ENCODE peak calls at places on chromosomes 12 and 14, in four cellular contexts. W is GM12878, T is endothelial cell of umbilical vein, Q is IMR-90. A is an unnamed sample.

GRCh38 chr14:105315211-105315721 is 718 bp downstream of the PACS2 start:
- DNase-seq in W (no peak), T (peak), Q (no peak), A (no peak)

GRCh38 chr14:101929946-101930345 is 34.4 kb upstream of the DYNC1H1 start:
- DNase-seq in W (no peak), T (no peak), Q (no peak), A (no peak)

GRCh38 chr12:121748571-121749265 is 36.2 kb downstream of the TMEM120B start:
- DNase-seq in W (no peak), T (peak), Q (peak), A (peak)

GRCh38 chr14:48527832-48528231 is 852.4 kb upstream of the MDGA2 start:
- DNase-seq in W (no peak), T (no peak), Q (no peak), A (no peak)

GRCh38 chr14:63249112-63249511 is 44.9 kb downstream of the RHOJ start:
- DNase-seq in W (no peak), T (peak), Q (peak), A (no peak)

GRCh38 chr14:61033851-61034250 is 52.8 kb downstream of the SLC38A6 start:
- DNase-seq in W (no peak), T (no peak), Q (peak), A (no peak)

GRCh38 chr12:105020241-105020962 is 34.3 kb downstream of the NOPCHAP1 start:
- DNase-seq in W (no peak), T (no peak), Q (no peak), A (no peak)

GRCh38 chr12:117552971-117553370 is 191.5 kb upstream of the NOS1 start:
- DNase-seq in W (no peak), T (peak), Q (no peak), A (no peak)

GRCh38 chr14:92556863-92557543 is 43.4 kb downstream of the RIN3 start:
- DNase-seq in W (no peak), T (no peak), Q (no peak), A (no peak)

GRCh38 chr14:22791302-22791701 is 23.9 kb downstream of the SLC7A7 start:
- DNase-seq in W (no peak), T (no peak), Q (peak), A (no peak)

GRCh38 chr14:68018598-68018997 is 199.0 kb downstream of the RAD51B start:
- DNase-seq in W (no peak), T (no peak), Q (no peak), A (no peak)

GRCh38 chr12:6083606-6084005 is 40.9 kb downstream of the VWF start:
- DNase-seq in W (no peak), T (no peak), Q (no peak), A (no peak)

GRCh38 chr12:125983784-125984510 is 918.7 kb downstream of the AACS start:
- DNase-seq in W (no peak), T (no peak), Q (no peak), A (no peak)

GRCh38 chr12:83042441-83043215 is 355.9 kb downstream of the TMTC2 start:
- DNase-seq in W (no peak), T (no peak), Q (no peak), A (no peak)

GRCh38 chr14:81384900-81385299 is 15.2 kb downstream of the STON2 start:
- DNase-seq in W (no peak), T (no peak), Q (no peak), A (no peak)

GRCh38 chr14:50772361-50772760 is 58.6 kb downstream of the NIN start:
- DNase-seq in W (no peak), T (no peak), Q (peak), A (no peak)

GRCh38 chr14:101715209-101716076 is 46.1 kb upstream of the PPP2R5C start:
- DNase-seq in W (no peak), T (no peak), Q (no peak), A (no peak)

GRCh38 chr14:27715561-27715960 is 1051.0 kb upstream of the FOXG1 start:
- DNase-seq in W (no peak), T (no peak), Q (no peak), A (no peak)

GRCh38 chr14:88264116-88264515 is 59.0 kb downstream of the KCNK10 start:
- DNase-seq in W (no peak), T (no peak), Q (no peak), A (no peak)

GRCh38 chr12:104458645-104459555 is 2.2 kb downstream of the CHST11 start:
- DNase-seq in W (no peak), T (peak), Q (no peak), A (peak)

GRCh38 chr14:105305769-105306168 is 5.0 kb upstream of the BRF1 start:
- DNase-seq in W (no peak), T (no peak), Q (no peak), A (no peak)

GRCh38 chr14:85531594-85532391 is 1.8 kb downstream of the FLRT2 start:
- DNase-seq in W (no peak), T (peak), Q (peak), A (no peak)

GRCh38 chr12:51976376-51977160 is 25.1 kb downstream of the ACVR1B start:
- DNase-seq in W (no peak), T (peak), Q (peak), A (no peak)

GRCh38 chr12:96425321-96425720 is 25.1 kb upstream of the CDK17 start:
- DNase-seq in W (no peak), T (peak), Q (peak), A (no peak)

GRCh38 chr12:40054554-40055226 is 51.2 kb downstream of the SLC2A13 start:
- DNase-seq in W (no peak), T (no peak), Q (peak), A (no peak)

GRCh38 chr14:97916100-97916499 is 1118.9 kb downstream of the VRK1 start:
- DNase-seq in W (no peak), T (no peak), Q (no peak), A (no peak)

GRCh38 chr14:96622926-96623325 is 120.7 kb downstream of the PAPOLA start:
- DNase-seq in W (no peak), T (no peak), Q (no peak), A (no peak)

GRCh38 chr12:11669348-11669747 is 19.9 kb downstream of the ETV6 start:
- DNase-seq in W (no peak), T (no peak), Q (no peak), A (no peak)

GRCh38 chr14:64147126-64147790 is 146.9 kb downstream of the ESR2 start:
- DNase-seq in W (no peak), T (peak), Q (peak), A (no peak)

DNA sequence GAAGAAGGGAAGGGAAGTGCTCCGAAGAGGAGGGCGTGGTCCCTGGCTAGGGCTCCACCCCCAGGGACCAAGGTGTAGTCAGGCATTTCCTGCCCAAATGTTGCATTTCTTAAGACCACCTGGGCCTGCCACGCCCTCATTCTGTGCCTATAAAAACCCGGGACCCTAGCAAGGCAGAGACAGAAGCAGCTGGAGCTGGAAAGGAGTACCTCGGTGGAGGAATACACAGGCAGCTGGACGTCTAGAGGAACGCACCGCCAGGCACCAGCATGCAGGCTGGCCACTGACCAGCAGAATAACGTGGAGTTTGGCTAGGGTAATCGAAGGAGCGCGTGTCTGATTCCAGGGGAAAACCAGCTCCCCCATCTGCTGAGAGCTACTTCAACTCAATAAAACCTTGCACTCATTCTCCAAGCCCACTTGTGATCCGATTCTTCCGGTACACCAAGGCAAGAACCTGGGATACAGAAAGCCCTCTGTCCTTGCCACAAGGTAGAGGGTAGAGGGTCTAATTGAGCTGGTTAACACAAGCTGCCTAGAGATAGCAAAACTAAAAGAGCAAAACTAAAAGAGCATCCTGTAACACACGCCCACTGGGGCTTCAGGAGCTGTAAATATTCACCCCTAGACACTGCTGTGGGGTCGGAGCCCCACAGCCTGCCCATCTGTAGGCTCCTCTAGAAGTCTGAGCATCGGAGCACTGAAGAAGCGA is 21.0 kb downstream of the CFL2 start:
- DNase-seq in W (no peak), T (no peak), Q (no peak), A (peak)
- TF ChIP-seq FOS in W (no peak), T (no peak), Q (no peak), A (no peak)

GRCh38 chr14:72892103-72892878 is 1.6 kb downstream of the DPF3 start:
- DNase-seq in W (no peak), T (peak), Q (peak), A (peak)
- TF ChIP-seq FOS in W (no peak), T (no peak), Q (no peak), A (no peak)

GRCh38 chr12:124910561-124911478 is 3.6 kb downstream of the UBC start:
- DNase-seq in W (no peak), T (no peak), Q (peak), A (no peak)
- TF ChIP-seq FOS in W (no peak), T (no peak), Q (no peak), A (no peak)

GRCh38 chr12:116299548-116300150 is 22.2 kb upstream of the MED13L start:
- DNase-seq in W (no peak), T (no peak), Q (peak), A (no peak)

GRCh38 chr12:116297224-116297834 is 19.8 kb upstream of the MED13L start:
- DNase-seq in W (no peak), T (no peak), Q (no peak), A (no peak)

GRCh38 chr12:116302200-116303075 is 24.9 kb upstream of the MED13L start:
- DNase-seq in W (no peak), T (no peak), Q (no peak), A (no peak)

GRCh38 chr12:116298578-116298977 is 21.1 kb upstream of the MED13L start:
- DNase-seq in W (no peak), T (no peak), Q (no peak), A (no peak)

GRCh38 chr12:116299064-116299463 is 21.6 kb upstream of the MED13L start:
- DNase-seq in W (no peak), T (no peak), Q (no peak), A (no peak)
- TF ChIP-seq FOS in W (no peak), T (no peak), Q (no peak), A (no peak)

GRCh38 chr12:69052613-69053408 is 119.8 kb upstream of the CPM start:
- DNase-seq in W (peak), T (peak), Q (peak), A (no peak)
- TF ChIP-seq FOS in W (no peak), T (peak), Q (peak), A (no peak)

GRCh38 chr12:79658221-79658620 is 32.5 kb downstream of the PAWR start:
- DNase-seq in W (no peak), T (no peak), Q (peak), A (no peak)
- TF ChIP-seq FOS in W (no peak), T (no peak), Q (no peak), A (no peak)

GRCh38 chr12:58068706-58069105 is 127.3 kb downstream of the ATP23 start:
- DNase-seq in W (no peak), T (no peak), Q (no peak), A (no peak)
- TF ChIP-seq FOS in W (no peak), T (no peak), Q (no peak), A (no peak)

DNA sequence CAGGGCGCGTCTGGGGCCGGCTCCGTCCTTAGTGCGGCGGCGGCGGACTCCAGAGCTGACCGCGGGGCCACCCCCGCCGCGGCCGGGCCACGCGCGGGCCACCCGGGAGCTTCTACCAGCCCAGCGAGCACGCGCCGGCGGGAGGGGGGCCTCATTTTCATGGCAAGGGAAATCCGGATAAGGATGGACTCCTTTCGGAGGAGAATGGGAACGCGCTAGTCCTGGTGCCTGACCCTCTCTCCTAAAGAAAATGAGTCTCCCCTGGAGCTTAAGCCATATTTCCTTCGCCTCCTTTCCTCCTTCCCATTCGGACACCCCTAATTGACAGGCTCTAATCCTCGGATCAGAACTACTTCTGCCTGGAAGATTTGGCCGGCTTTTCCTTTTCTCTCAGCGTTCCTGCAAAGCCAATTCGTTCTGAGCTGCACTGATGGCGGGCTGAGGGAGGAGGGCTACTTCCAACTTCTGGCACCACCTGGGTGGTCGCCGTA is 81.8 kb upstream of the HMGA2 start:
- DNase-seq in W (no peak), T (peak), Q (peak), A (no peak)
- TF ChIP-seq FOS in W (no peak), T (no peak), Q (no peak), A (no peak)

DNA sequence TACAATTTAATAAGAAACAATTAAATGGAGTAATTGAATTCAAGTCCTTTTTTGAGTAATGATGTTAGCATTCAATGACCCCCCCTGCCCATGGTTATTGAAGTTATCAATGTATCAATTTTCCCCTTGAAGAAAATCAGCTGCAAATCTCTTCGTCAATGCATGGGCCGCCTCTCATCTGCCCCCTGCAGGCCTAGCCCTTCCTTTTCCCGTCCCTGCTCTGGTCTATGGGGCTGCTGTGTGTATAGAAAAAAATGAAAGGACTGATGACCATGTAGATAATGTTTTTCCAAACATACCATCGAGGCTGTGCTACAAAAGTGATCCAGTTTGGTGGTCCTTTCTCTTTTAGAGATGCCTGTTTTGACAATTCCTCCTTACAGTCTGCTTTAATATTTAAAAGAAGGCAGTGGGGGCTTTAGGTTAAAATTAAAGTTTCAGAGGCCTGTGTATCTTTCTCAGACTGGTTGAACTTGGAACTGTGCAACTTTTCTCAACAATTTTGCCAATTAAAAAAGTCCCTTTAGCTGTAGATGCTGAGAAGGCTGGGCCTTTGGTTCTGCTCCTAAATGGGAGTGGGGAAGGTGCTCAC is 98.4 kb downstream of the APAF1 start:
- DNase-seq in W (no peak), T (peak), Q (peak), A (peak)
- TF ChIP-seq FOS in W (no peak), T (no peak), Q (no peak), A (no peak)

GRCh38 chr12:93978553-93978952 is 169.8 kb upstream of the PLXNC1 start:
- DNase-seq in W (no peak), T (no peak), Q (peak), A (no peak)
- TF ChIP-seq FOS in W (no peak), T (no peak), Q (no peak), A (no peak)